ENCODE peak calls at places on chromosomes 2 and 18, in four cellular contexts. N is Daoy, C is smooth muscle cell of the brain vasculature, Q is astrocyte of the hippocampus. O is an unnamed sample.

GRCh38 chr18:57843403-57843802 is 40.3 kb upstream of the ATP8B1 start:
- DNase-seq in N (no peak), C (no peak), Q (no peak), O (no peak)

GRCh38 chr2:11406492-11407381 is 59.2 kb downstream of the E2F6 start:
- DNase-seq in C (no peak), Q (peak), N (peak), O (no peak)

GRCh38 chr2:218217366-218218309 is 649 bp downstream of the ARPC2 start:
- DNase-seq in Q (peak), N (peak), C (no peak), O (peak)

GRCh38 chr2:172250801-172251200 is 148.1 kb upstream of the DLX2 start:
- DNase-seq in C (no peak), Q (no peak), N (no peak), O (no peak)

GRCh38 chr2:157876066-157876770 is at the start of gene ACVR1:
- DNase-seq in N (peak), C (peak), Q (peak), O (peak)

GRCh38 chr2:96556441-96557330 is 20.1 kb downstream of the ARID5A start:
- DNase-seq in N (peak), C (no peak), Q (peak), O (no peak)

GRCh38 chr2:26618611-26619010 is 22.6 kb downstream of the CIB4 start:
- DNase-seq in N (no peak), Q (no peak), C (no peak), O (no peak)

GRCh38 chr2:209395652-209396051 is 28.2 kb upstream of the MAP2 start:
- DNase-seq in C (no peak), N (no peak), Q (no peak), O (no peak)

GRCh38 chr2:119024152-119024551 is 82.2 kb downstream of the MARCO start:
- DNase-seq in C (no peak), Q (no peak), N (no peak), O (no peak)

GRCh38 chr18:49618741-49619392 is 57.0 kb downstream of the LIPG start:
- DNase-seq in N (no peak), Q (peak), C (no peak), O (no peak)

GRCh38 chr2:234754126-234754525 is 197.7 kb upstream of the SH3BP4 start:
- DNase-seq in N (peak), Q (peak), C (no peak), O (no peak)

GRCh38 chr2:168311265-168311925 is 64.0 kb upstream of the STK39 start:
- DNase-seq in C (no peak), N (no peak), Q (no peak), O (no peak)

GRCh38 chr18:56516769-56517168 is 121.6 kb downstream of the TXNL1 start:
- DNase-seq in Q (peak), C (no peak), N (peak), O (no peak)

GRCh38 chr2:179263460-179264237 is 983 bp downstream of the SESTD1 start:
- DNase-seq in Q (peak), C (no peak), N (peak), O (no peak)

GRCh38 chr18:2572144-2572682 is 856 bp downstream of the NDC80 start:
- DNase-seq in Q (no peak), C (no peak), N (no peak), O (no peak)

GRCh38 chr2:212672186-212672585 is 133.6 kb upstream of the ERBB4 start:
- DNase-seq in Q (no peak), C (no peak), N (no peak), O (no peak)

GRCh38 chr18:67239826-67240225 is 276.7 kb downstream of the DSEL start:
- DNase-seq in C (no peak), N (no peak), Q (no peak), O (no peak)

GRCh38 chr2:128040166-128040771 is 12.4 kb upstream of the SAP130 start:
- DNase-seq in C (no peak), Q (no peak), N (no peak), O (no peak)

GRCh38 chr2:55152475-55153422 is 79.3 kb downstream of the CLHC1 start:
- DNase-seq in Q (no peak), N (no peak), C (no peak), O (no peak)

GRCh38 chr2:235493775-235494715 is at the start of gene AGAP1:
- DNase-seq in Q (peak), C (no peak), N (peak), O (no peak)

GRCh38 chr2:42569116-42569711 is 782 bp downstream of the MTA3 start:
- DNase-seq in N (peak), C (no peak), Q (peak), O (no peak)

O was measured in T follicular helper cell.